ENCODE peak calls at places on chromosomes 6 and 20, in four cellular contexts. L is GM12878, K is HepG2, A is K562. O is an unnamed sample.
A peak's percentile ranks its signal among the peaks of the same experiment; 100 is the strongest.

GRCh38 chr6:139982652-139983051 is 608.2 kb upstream of the CITED2 start:
- DNase-seq in K (no peak), A (no peak), L (no peak), O (no peak)

GRCh38 chr6:118665011-118665410 is 13.6 kb upstream of the CEP85L start:
- DNase-seq in L (no peak), A (no peak), K (no peak), O (no peak)

GRCh38 chr20:63977392-63978276 is 1.8 kb downstream of the SAMD10 start:
- DNase-seq in A (peak; percentile 76), L (no peak), K (peak; percentile 87), O (no peak)

GRCh38 chr6:143647712-143648111 is 30.1 kb upstream of the PHACTR2 start:
- DNase-seq in A (peak; percentile 36), K (no peak), L (no peak), O (no peak)

GRCh38 chr20:58128635-58129625 is 99.5 kb downstream of the ANKRD60 start:
- DNase-seq in L (no peak), K (no peak), A (no peak), O (no peak)

GRCh38 chr20:634526-634925 is 18.5 kb downstream of the SRXN1 start:
- DNase-seq in A (no peak), K (no peak), L (no peak), O (no peak)

GRCh38 chr6:124463271-124463670 is 499.0 kb upstream of the RNF217 start:
- DNase-seq in A (no peak), L (no peak), K (no peak), O (no peak)

GRCh38 chr20:62365814-62366369 is 1.2 kb downstream of the LAMA5 start:
- DNase-seq in A (peak; percentile 88), K (no peak), L (no peak), O (peak; percentile 45)

GRCh38 chr20:57473246-57474042 is 51.5 kb downstream of the CTCFL start:
- DNase-seq in L (peak; percentile 68), A (no peak), K (no peak), O (peak; percentile 30)

GRCh38 chr6:54111341-54111740 is at the start of gene MLIP:
- DNase-seq in A (no peak), K (no peak), L (no peak), O (no peak)

GRCh38 chr6:138682722-138683521 is 90.6 kb upstream of the CCDC28A start:
- DNase-seq in L (no peak), K (no peak), A (peak; percentile 54), O (no peak)

GRCh38 chr6:6723792-6724318 is 135.3 kb downstream of the LY86 start:
- DNase-seq in L (no peak), A (no peak), K (peak; percentile 24), O (no peak)

GRCh38 chr6:129659590-129660345 is 50.2 kb downstream of the ARHGAP18 start:
- DNase-seq in A (peak; percentile 73), K (no peak), L (no peak), O (no peak)

GRCh38 chr6:21597706-21598273 is 4.2 kb downstream of the SOX4 start:
- DNase-seq in A (no peak), L (no peak), K (no peak), O (no peak)

GRCh38 chr6:84739866-84740208 is 24.6 kb downstream of the TBX18 start:
- DNase-seq in L (no peak), K (no peak), A (no peak), O (no peak)

GRCh38 chr20:44392776-44393607 is 37.5 kb downstream of the HNF4A start:
- DNase-seq in A (no peak), K (peak; percentile 55), L (no peak), O (no peak)

GRCh38 chr6:9225441-9225871 is 790.1 kb upstream of the SLC35B3 start:
- DNase-seq in A (no peak), L (no peak), K (no peak), O (no peak)

GRCh38 chr20:62856931-62857619 is 4.5 kb downstream of the TCFL5 start:
- DNase-seq in L (no peak), A (no peak), K (no peak), O (no peak)

GRCh38 chr6:21992178-21992967 is 304.5 kb downstream of the PRL start:
- DNase-seq in K (no peak), A (peak; percentile 69), L (no peak), O (no peak)

GRCh38 chr20:35088231-35088794 is 4.3 kb downstream of the TRPC4AP start:
- DNase-seq in K (no peak), A (no peak), L (no peak), O (no peak)

GRCh38 chr6:45911691-45912090 is 104.0 kb downstream of the CLIC5 start:
- DNase-seq in L (no peak), A (no peak), K (no peak), O (no peak)

GRCh38 chr6:38943964-38944363 is 104.6 kb upstream of the GLP1R start:
- DNase-seq in A (peak; percentile 14), K (no peak), L (no peak), O (no peak)

GRCh38 chr20:22232923-22233322 is 351.4 kb downstream of the FOXA2 start:
- DNase-seq in A (no peak), K (no peak), L (no peak), O (no peak)

GRCh38 chr20:44336086-44336485 is 757 bp upstream of the R3HDML start:
- DNase-seq in K (peak; percentile 39), A (no peak), L (no peak), O (no peak)

GRCh38 chr6:159110013-159110412 is 59.2 kb upstream of the FNDC1 start:
- DNase-seq in L (no peak), K (peak; percentile 23), A (peak; percentile 69), O (peak; percentile 74)

GRCh38 chr6:136525586-136526195 is 24.5 kb downstream of the MAP7 start:
- DNase-seq in L (no peak), K (no peak), A (peak; percentile 46), O (peak; percentile 34)

GRCh38 chr6:160972111-160972510 is 19.5 kb upstream of the MAP3K4 start:
- DNase-seq in A (no peak), L (no peak), K (no peak), O (no peak)

GRCh38 chr20:58433759-58434158 is 44.7 kb downstream of the VAPB start:
- DNase-seq in K (no peak), A (peak; percentile 50), L (no peak), O (no peak)

GRCh38 chr20:10762216-10762615 is 88.4 kb upstream of the JAG1 start:
- DNase-seq in L (no peak), A (no peak), K (no peak), O (no peak)

GRCh38 chr6:63802606-63803206 is 167.1 kb downstream of the PHF3 start:
- DNase-seq in K (peak; percentile 31), L (no peak), A (peak; percentile 2), O (no peak)

DNA sequence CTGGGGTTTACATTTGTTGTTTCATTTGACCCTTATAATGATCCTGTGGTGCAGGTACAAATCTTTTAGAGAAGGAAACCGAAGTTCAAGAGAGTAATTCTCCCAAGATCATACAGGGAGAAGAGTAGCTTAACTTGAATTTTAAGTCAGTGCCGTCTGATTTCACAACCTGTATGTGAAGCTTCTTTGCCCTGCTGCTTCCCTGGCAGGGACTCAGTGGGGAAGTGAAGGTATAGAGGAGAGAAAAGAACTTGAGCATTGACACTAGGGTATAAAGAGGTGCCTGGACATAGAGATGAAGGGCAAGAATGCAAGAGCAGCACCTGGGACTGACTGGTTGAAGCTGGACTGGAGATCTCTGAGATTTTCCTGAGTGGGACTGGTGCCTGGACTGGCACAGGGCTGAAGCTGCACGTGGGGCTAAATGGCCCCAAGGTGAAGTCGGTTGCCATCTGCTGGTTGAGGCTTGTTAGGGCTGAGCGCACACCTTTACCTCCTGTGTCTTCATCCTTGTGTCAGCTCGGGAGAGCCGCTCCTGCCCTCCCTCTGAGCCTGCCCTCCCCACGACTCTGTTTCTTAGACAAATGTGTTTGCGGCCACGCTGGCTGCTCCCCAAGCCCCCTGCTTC is 41.8 kb downstream of the FARS2 start:
- DNase-seq in K (peak; percentile 73), A (peak; percentile 48), L (peak; percentile 41), O (peak; percentile 52)
- TF ChIP-seq FOXK2 in K (no peak), A (no peak), L (no peak), O (no peak)

GRCh38 chr6:142331075-142331551 is 29.3 kb downstream of the ADGRG6 start:
- DNase-seq in L (no peak), K (peak; percentile 100), A (no peak), O (no peak)
- TF ChIP-seq FOXM1 in L (no peak), K (no peak), A (no peak), O (no peak)

GRCh38 chr20:32761417-32761830 is 761 bp upstream of the DNMT3B start:
- DNase-seq in L (no peak), A (no peak), K (no peak), O (no peak)

GRCh38 chr20:32762754-32763201 is 593 bp downstream of the DNMT3B start:
- DNase-seq in K (no peak), L (no peak), A (peak; percentile 48), O (no peak)

GRCh38 chr20:32763202-32763999 is 1.2 kb downstream of the DNMT3B start:
- DNase-seq in L (no peak), A (peak; percentile 68), K (no peak), O (no peak)

GRCh38 chr20:32761831-32762753 is at the start of gene DNMT3B:
- DNase-seq in L (no peak), K (peak; percentile 60), A (peak; percentile 94), O (peak; percentile 84)

DNA sequence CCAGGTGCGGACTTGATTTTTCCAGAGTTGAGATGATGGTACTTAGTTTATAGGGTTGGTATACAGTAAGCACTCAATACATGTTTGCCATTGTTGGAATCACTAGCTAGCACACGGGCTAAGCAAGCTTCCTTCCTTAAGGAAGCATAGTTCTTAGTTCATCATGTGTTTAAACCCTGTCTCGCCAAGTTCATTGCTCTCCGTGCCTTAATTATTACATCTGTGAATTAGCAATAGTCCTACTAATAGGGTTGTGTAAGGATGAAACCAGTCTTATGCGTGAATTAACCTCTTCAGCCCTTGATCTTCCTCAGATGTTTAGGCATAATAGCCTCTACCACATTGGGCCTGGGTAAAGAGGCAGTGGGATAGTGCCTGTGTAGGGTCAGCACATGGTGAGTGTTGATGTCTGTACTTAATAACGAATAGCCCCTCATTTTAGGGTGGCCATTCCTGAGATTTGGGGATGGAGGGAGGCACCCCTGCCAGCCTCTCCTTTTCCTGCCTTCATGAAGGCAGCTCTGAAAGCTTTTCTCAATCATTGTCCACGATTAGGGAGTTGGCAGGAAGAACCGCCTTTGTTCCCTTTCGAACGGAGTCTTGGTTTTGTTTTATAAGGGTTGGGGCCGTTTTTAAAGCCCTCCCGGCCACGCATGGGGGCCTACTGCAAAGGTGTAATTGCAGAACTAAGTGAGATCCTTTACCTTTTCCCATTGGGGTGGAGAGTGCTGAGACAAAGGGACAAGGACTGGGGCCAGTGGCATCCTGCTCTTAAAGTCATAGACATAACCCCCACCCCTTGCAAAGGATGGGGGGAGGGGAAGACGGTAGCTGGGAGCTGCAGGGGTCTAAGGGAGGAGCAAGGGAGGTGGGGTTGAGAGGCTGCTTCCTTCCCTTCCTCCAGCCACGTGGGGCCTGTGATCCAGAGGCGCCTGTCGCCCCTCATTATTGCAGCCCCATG is 2.1 kb downstream of the DNMT3B start:
- DNase-seq in K (no peak), L (no peak), A (peak; percentile 86), O (no peak)
- TF ChIP-seq FOXK2 in K (no peak), L (no peak), A (no peak), O (no peak)

GRCh38 chr6:90000864-90001731 is 106.8 kb downstream of the GJA10 start:
- DNase-seq in K (no peak), A (peak; percentile 52), L (no peak), O (no peak)
- TF ChIP-seq FOXM1 in K (no peak), A (no peak), L (no peak), O (no peak)

DNA sequence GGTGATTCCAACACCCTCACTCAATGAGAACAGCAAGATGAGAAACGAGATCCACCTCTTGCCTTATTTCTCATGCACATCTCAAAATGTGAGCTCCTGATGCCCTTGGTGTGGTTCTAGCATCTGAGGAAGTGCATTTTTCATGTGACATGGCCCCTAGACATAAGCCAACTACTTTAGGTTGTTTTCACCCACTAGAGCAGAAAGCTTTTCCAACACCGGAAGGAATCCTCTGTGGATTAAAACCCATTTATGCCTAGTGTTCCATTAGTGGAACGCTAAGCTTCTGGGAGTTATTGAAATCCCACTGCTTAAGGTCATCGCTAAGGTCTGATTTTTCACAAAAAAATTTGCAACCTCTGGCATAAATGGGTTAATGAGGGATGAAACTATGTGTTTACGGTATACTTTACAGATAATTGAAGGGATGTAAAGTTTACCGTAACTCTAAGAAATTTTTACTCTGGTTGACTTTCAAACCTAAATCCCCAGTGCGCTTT is 24.0 kb downstream of the CYP24A1 start:
- DNase-seq in K (no peak), L (no peak), A (no peak), O (no peak)
- TF ChIP-seq FOXK2 in K (no peak), L (no peak), A (no peak), O (no peak)

O was measured in HEK293T.